ENCODE peak calls at places on chromosomes 2 and 18, in five cellular contexts. E is GM12891; M is NCI-H2081; N is stimulated activated CD4-positive, alpha-beta T cell treated with anti-CD3 and anti-CD28 coated beads, Interleukin-1b, Interleukin-23, amount 100 ng/mL, for 48 hours; P is nephron progenitor cell. F is an unnamed sample.

GRCh38 chr18:1017227-1017626 is 112.6 kb downstream of the ADCYAP1 start:
- DNase-seq in E (no peak), M (no peak), N (no peak), P (no peak), F (no peak)

GRCh38 chr2:68482296-68482695 is 14.9 kb downstream of the APLF start:
- DNase-seq in E (no peak), M (no peak), N (no peak), P (no peak), F (no peak)

GRCh38 chr2:162372818-162373217 is 28.9 kb downstream of the GCA start:
- DNase-seq in E (no peak), M (no peak), N (no peak), P (no peak), F (no peak)

GRCh38 chr18:24388975-24389374 is 8.6 kb downstream of the OSBPL1A start:
- DNase-seq in E (no peak), M (no peak), N (no peak), P (no peak), F (no peak)

GRCh38 chr2:110741491-110741980 is 9.2 kb downstream of the ACOXL start:
- DNase-seq in E (no peak), M (no peak), N (no peak), P (no peak), F (no peak)

GRCh38 chr2:80482276-80482675 is 177.7 kb upstream of the LRRTM1 start:
- DNase-seq in E (no peak), M (no peak), N (no peak), P (no peak), F (no peak)

GRCh38 chr2:206217162-206217561 is 57.3 kb upstream of the ZDBF2 start:
- DNase-seq in E (no peak), M (no peak), N (no peak), P (no peak), F (no peak)

GRCh38 chr2:11175293-11175795 is 20.1 kb downstream of the SLC66A3 start:
- DNase-seq in E (no peak), M (no peak), N (no peak), P (no peak), F (peak; percentile 70)

GRCh38 chr2:241857572-241858121 is 1.0 kb downstream of the PDCD1 start:
- DNase-seq in E (peak; percentile 23), M (no peak), N (no peak), P (peak; percentile 1), F (no peak)

GRCh38 chr18:23453657-23454011 is 547 bp downstream of the RIOK3 start:
- DNase-seq in E (no peak), M (no peak), N (peak; percentile 3), P (no peak), F (no peak)

GRCh38 chr2:179981085-179981484 is 26.0 kb downstream of the CWC22 start:
- DNase-seq in E (no peak), M (peak; percentile 87), N (no peak), P (no peak), F (no peak)

GRCh38 chr2:152950125-152950524 is 231.7 kb downstream of the ARL6IP6 start:
- DNase-seq in E (no peak), M (no peak), N (no peak), P (peak; percentile 71), F (peak; percentile 1)

GRCh38 chr18:74947417-74947816 is 261.5 kb downstream of the PTGR3 start:
- DNase-seq in E (no peak), M (no peak), N (no peak), P (no peak), F (no peak)

GRCh38 chr2:197786010-197786877 is 1.1 kb upstream of the BOLL start:
- DNase-seq in E (peak; percentile 60), M (no peak), N (peak; percentile 79), P (peak; percentile 41), F (no peak)

GRCh38 chr2:146312899-146313298 is 1531.9 kb upstream of the ACVR2A start:
- DNase-seq in E (no peak), M (peak; percentile 31), N (no peak), P (no peak), F (peak; percentile 3)

GRCh38 chr18:28175930-28176673 is 828 bp downstream of the CDH2 start:
- DNase-seq in E (no peak), M (peak; percentile 49), N (no peak), P (peak; percentile 62), F (no peak)

GRCh38 chr2:231387904-231388724 is 7.4 kb upstream of the B3GNT7 start:
- DNase-seq in E (no peak), M (no peak), N (no peak), P (no peak), F (no peak)

GRCh38 chr18:47545613-47546012 is 294.2 kb upstream of the SKOR2 start:
- DNase-seq in E (no peak), M (no peak), N (no peak), P (no peak), F (no peak)

GRCh38 chr2:16335606-16335930 is 330.1 kb downstream of the CYRIA start:
- DNase-seq in E (no peak), M (no peak), N (no peak), P (no peak), F (no peak)

GRCh38 chr2:230814616-230815015 is 50.1 kb upstream of the ITM2C start:
- DNase-seq in E (no peak), M (no peak), N (no peak), P (no peak), F (peak; percentile 29)

GRCh38 chr2:62292190-62292589 is 96.3 kb downstream of the B3GNT2 start:
- DNase-seq in E (no peak), M (no peak), N (no peak), P (no peak), F (no peak)

GRCh38 chr2:121505005-121505404 is 25.7 kb upstream of the RNU4ATAC start:
- DNase-seq in E (no peak), M (no peak), N (no peak), P (no peak), F (no peak)

GRCh38 chr18:44541159-44541558 is 139.5 kb upstream of the SETBP1 start:
- DNase-seq in E (no peak), M (no peak), N (no peak), P (no peak), F (no peak)

GRCh38 chr18:79952996-79953559 is 1.6 kb upstream of the SLC66A2 start:
- DNase-seq in E (no peak), M (peak; percentile 12), N (no peak), P (no peak), F (no peak)

GRCh38 chr2:103669579-103669978 is 907.7 kb downstream of the TMEM182 start:
- DNase-seq in E (no peak), M (no peak), N (no peak), P (no peak), F (no peak)

GRCh38 chr18:50848038-50848437 is 28.2 kb upstream of the MRO start:
- DNase-seq in E (no peak), M (no peak), N (no peak), P (no peak), F (no peak)

GRCh38 chr2:79670198-79670597 is 157.3 kb downstream of the CTNNA2 start:
- DNase-seq in E (no peak), M (no peak), N (no peak), P (peak; percentile 65), F (no peak)

GRCh38 chr2:69082430-69082997 is 69.5 kb downstream of the ANTXR1 start:
- DNase-seq in E (no peak), M (peak; percentile 47), N (no peak), P (no peak), F (no peak)

GRCh38 chr2:3472296-3472695 is 47.0 kb downstream of the ADI1 start:
- DNase-seq in E (no peak), M (no peak), N (no peak), P (no peak), F (no peak)